ENCODE peak calls at places on chromosomes 16 and 17, in seven cellular contexts. F, E, H, G, I, L and K are unnamed samples.

GRCh38 chr16:67236551-67237395 is 9.8 kb downstream of the TMEM208 start:
- DNase-seq in L (no peak), I (peak; percentile 100), H (no peak), E (peak; percentile 44), G (no peak), F (no peak), K (no peak)

GRCh38 chr17:41546819-41547218 is 18.7 kb upstream of the KRT19 start:
- DNase-seq in E (no peak), L (no peak), G (no peak), F (no peak), I (no peak), H (no peak), K (no peak)

GRCh38 chr17:57434361-57434760 is 178.0 kb downstream of the MSI2 start:
- DNase-seq in E (no peak), H (no peak), F (no peak), L (no peak), G (no peak), I (no peak), K (no peak)

GRCh38 chr17:5378566-5379207 is 40.8 kb downstream of the NUP88 start:
- DNase-seq in H (no peak), G (no peak), F (no peak), E (no peak), I (no peak), L (no peak), K (no peak)

GRCh38 chr16:89033796-89034572 is 57.0 kb upstream of the CBFA2T3 start:
- DNase-seq in L (no peak), F (no peak), H (no peak), G (no peak), E (no peak), I (no peak), K (no peak)

GRCh38 chr17:2034806-2035548 is 5.0 kb downstream of the DPH1 start:
- DNase-seq in E (no peak), I (no peak), F (no peak), L (no peak), H (no peak), G (no peak), K (no peak)

GRCh38 chr17:40552806-40553693 is 12.2 kb downstream of the CCR7 start:
- DNase-seq in F (no peak), L (no peak), E (peak; percentile 19), H (peak; percentile 88), G (peak; percentile 13), I (no peak), K (no peak)

GRCh38 chr17:82930924-82931695 is 91.3 kb upstream of the ZNF750 start:
- DNase-seq in E (peak; percentile 16), H (peak; percentile 78), L (peak; percentile 15), G (no peak), I (no peak), F (peak; percentile 19), K (no peak)

GRCh38 chr17:1275962-1276736 is 3.3 kb upstream of the TRARG1 start:
- DNase-seq in I (peak; percentile 60), H (peak; percentile 91), F (peak; percentile 62), L (peak; percentile 62), G (peak; percentile 76), E (peak; percentile 47), K (no peak)

GRCh38 chr16:67458121-67458641 is 22.8 kb downstream of the ATP6V0D1 start:
- DNase-seq in H (no peak), E (no peak), G (no peak), L (no peak), F (no peak), I (no peak), K (no peak)

GRCh38 chr17:75159196-75160031 is 5.1 kb upstream of the JPT1 start:
- DNase-seq in H (no peak), G (no peak), I (no peak), E (no peak), F (no peak), L (no peak), K (no peak)

GRCh38 chr17:45371414-45372324 is 54.8 kb upstream of the MAP3K14 start:
- DNase-seq in I (no peak), G (no peak), L (peak; percentile 82), H (peak; percentile 96), E (peak; percentile 69), F (peak; percentile 75), K (no peak)

GRCh38 chr16:84821179-84821578 is 1.4 kb downstream of the CRISPLD2 start:
- DNase-seq in I (no peak), G (no peak), F (no peak), H (no peak), E (no peak), L (no peak), K (no peak)

GRCh38 chr16:84819644-84820304 is at the start of gene CRISPLD2:
- DNase-seq in G (peak; percentile 72), F (peak; percentile 98), E (peak; percentile 95), H (peak; percentile 98), L (peak; percentile 92), I (peak; percentile 98), K (peak; percentile 49)

GRCh38 chr16:84821728-84822676 is 2.2 kb downstream of the CRISPLD2 start:
- DNase-seq in F (no peak), H (no peak), E (peak; percentile 75), I (no peak), L (no peak), G (no peak), K (no peak)

GRCh38 chr16:84820305-84820684 is 510 bp downstream of the CRISPLD2 start:
- DNase-seq in E (no peak), I (no peak), H (no peak), G (no peak), F (no peak), L (no peak), K (no peak)

DNA sequence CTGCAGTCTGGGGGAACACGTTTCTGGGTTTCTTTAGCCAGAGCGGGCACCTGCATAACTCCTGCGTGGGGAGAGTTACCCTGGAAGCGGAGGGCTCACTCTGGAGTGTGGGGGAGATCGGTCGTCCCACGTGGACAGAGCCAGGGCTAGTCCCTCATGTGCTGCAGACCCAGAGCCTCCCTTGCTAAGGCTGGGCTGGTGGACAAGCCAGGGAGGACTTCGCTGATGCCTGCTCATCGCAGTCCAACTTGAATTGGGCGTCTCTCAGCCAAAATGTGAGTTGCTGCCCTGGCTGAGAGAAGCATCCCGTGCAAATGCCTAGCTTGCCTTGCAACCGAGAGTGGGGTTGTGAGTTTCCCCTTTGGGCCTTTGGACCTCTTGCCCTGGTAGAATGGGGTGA is 986 bp downstream of the CRISPLD2 start:
- DNase-seq in I (no peak), G (no peak), H (no peak), F (no peak), L (no peak), E (no peak), K (no peak)
- H3K4me3 ChIP-seq in I (no peak overlapping the region), G (peak overlapping the region; percentile 59), H (peak overlapping the region; percentile 25), F (peak overlapping the region; percentile 65), L (peak overlapping the region; percentile 61), E (peak overlapping the region; percentile 87), K (peak overlapping the region; percentile 33)

DNA sequence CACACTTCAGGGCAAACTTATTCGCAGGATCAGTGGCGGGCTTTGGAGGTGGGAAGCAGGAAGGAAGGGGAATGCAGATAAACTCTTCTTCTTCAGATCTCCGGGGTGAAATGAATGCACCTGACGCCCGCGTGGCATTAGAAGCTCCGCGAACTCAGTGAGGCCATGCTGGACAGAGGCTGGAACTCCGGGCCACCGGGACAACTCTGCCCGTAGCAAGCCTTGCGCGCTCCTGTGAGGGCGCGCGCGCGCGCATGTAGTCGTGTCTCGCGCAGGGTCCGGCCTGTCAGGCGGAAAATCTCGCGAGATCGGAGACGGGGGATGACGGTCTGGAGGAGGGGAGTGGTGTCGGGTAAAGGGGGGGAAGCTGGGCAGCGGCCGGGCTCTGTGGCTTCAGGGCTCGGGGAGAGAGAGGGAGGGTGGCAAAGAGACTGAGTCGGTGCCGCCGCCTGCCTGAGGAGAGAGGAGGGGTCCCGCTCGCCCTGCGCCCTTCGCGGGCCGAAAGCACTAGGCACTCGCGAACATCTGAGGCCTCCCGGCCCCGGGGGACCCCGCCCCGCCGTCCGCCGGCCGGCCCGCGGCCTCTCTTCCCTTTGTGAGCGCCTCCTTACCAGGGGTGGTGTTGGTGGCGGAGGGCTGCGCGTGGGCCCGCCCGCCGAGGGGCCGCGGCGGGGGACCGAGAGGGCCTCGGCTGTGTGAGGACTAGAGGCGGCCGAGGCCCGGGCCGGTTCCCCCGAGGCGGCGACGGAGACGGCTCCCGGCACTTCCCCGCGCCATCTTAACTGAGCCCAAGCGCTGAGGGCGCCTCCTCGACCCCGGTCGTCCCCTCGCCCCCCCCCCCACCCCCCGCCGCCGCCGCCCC is at the start of gene TAOK1:
- DNase-seq in F (peak; percentile 100), E (peak; percentile 99), G (peak; percentile 99), I (peak; percentile 96), L (peak; percentile 99), H (peak; percentile 100), K (peak; percentile 93)
- TF ChIP-seq POLR2A in F (peak; percentile 89), E (peak; percentile 92), G (peak; percentile 93), I (peak; percentile 95), L (peak; percentile 85), H (no peak), K (peak; percentile 96)

GRCh38 chr16:3577302-3577752 is at the start of gene NLRC3:
- DNase-seq in F (no peak), I (no peak), E (no peak), L (no peak), H (no peak), G (peak; percentile 69), K (no peak)

GRCh38 chr16:3575491-3575890 is 1.7 kb downstream of the NLRC3 start:
- DNase-seq in F (no peak), G (no peak), L (no peak), I (no peak), H (no peak), E (no peak), K (no peak)

GRCh38 chr16:3574195-3574594 is 3.0 kb downstream of the NLRC3 start:
- DNase-seq in H (no peak), G (no peak), E (no peak), L (no peak), I (no peak), F (no peak), K (no peak)

GRCh38 chr16:3578121-3578520 is 918 bp upstream of the NLRC3 start:
- DNase-seq in F (no peak), G (peak; percentile 68), E (no peak), I (no peak), H (no peak), L (no peak), K (no peak)

GRCh38 chr16:3576211-3576610 is 992 bp downstream of the NLRC3 start:
- DNase-seq in I (no peak), L (no peak), F (no peak), E (no peak), G (no peak), H (no peak), K (no peak)
- H3K4me3 ChIP-seq in I (no peak overlapping the region), L (no peak overlapping the region), F (no peak overlapping the region), E (no peak overlapping the region), G (peak overlapping the region; percentile 45), H (no peak overlapping the region), K (peak overlapping the region; percentile 42)

GRCh38 chr17:19269102-19269501 is 31.9 kb downstream of the EPN2 start:
- DNase-seq in E (no peak), H (no peak), F (no peak), I (no peak), L (no peak), G (no peak), K (no peak)

GRCh38 chr17:19270347-19270950 is 33.3 kb downstream of the EPN2 start:
- DNase-seq in I (no peak), G (no peak), H (no peak), L (no peak), F (no peak), E (no peak), K (no peak)

GRCh38 chr17:19271751-19272357 is 34.7 kb downstream of the EPN2 start:
- DNase-seq in I (no peak), L (no peak), F (no peak), H (no peak), G (no peak), E (peak; percentile 42), K (no peak)

GRCh38 chr17:19269641-19270040 is 32.5 kb downstream of the EPN2 start:
- DNase-seq in L (no peak), H (no peak), I (no peak), E (no peak), F (no peak), G (no peak), K (no peak)

GRCh38 chr17:19270951-19271611 is 33.9 kb downstream of the EPN2 start:
- DNase-seq in H (no peak), F (no peak), G (no peak), L (peak; percentile 67), E (no peak), I (peak; percentile 45), K (no peak)
- TF ChIP-seq POLR2A in H (no peak), F (no peak), G (no peak), L (no peak), E (no peak), I (no peak), K (no peak)